ENCODE peak calls at places on chromosomes 13 and 19, in ten cellular contexts. Y, S, X, R, J, B, O, C, E and F are unnamed samples.

GRCh38 chr13:26719356-26719945 is 41.1 kb downstream of the GPR12 start:
- DNase-seq in S (no peak), O (no peak), R (no peak), C (no peak), B (no peak), E (peak; percentile 74), J (no peak), Y (no peak), X (no peak), F (no peak)

GRCh38 chr13:74904547-74904946 is 577.4 kb downstream of the TBC1D4 start:
- DNase-seq in B (no peak), X (no peak), C (no peak), E (no peak), O (no peak), S (no peak), J (no peak), R (no peak), Y (no peak), F (no peak)

GRCh38 chr13:86585826-86586225 is 786.6 kb upstream of the SLITRK6 start:
- DNase-seq in X (no peak), S (no peak), R (no peak), C (no peak), B (no peak), Y (no peak), E (no peak), J (no peak), O (peak; percentile 22), F (peak; percentile 69)

GRCh38 chr13:49292742-49293498 is 45.2 kb downstream of the CDADC1 start:
- DNase-seq in E (peak; percentile 52), B (no peak), R (no peak), Y (no peak), J (no peak), X (no peak), O (peak; percentile 81), C (no peak), S (no peak), F (peak; percentile 95)

GRCh38 chr19:41133260-41133659 is 19.0 kb downstream of the CYP2F1 start:
- DNase-seq in B (no peak), O (no peak), J (no peak), R (no peak), E (no peak), C (no peak), Y (no peak), S (no peak), X (no peak), F (peak; percentile 35)

GRCh38 chr13:87696458-87696857 is 25.3 kb downstream of the SLITRK5 start:
- DNase-seq in O (no peak), J (no peak), B (no peak), R (no peak), S (no peak), Y (no peak), C (no peak), E (no peak), X (no peak), F (no peak)

GRCh38 chr19:32676186-32676894 is 692 bp downstream of the RGS9BP start:
- DNase-seq in J (no peak), R (peak; percentile 23), O (peak; percentile 22), B (peak; percentile 28), E (no peak), C (peak; percentile 40), S (no peak), Y (peak; percentile 61), X (peak; percentile 35), F (peak; percentile 33)

GRCh38 chr13:39586956-39587605 is 15.9 kb downstream of the LHFPL6 start:
- DNase-seq in O (no peak), R (no peak), S (peak; percentile 80), X (no peak), C (no peak), Y (no peak), B (no peak), E (no peak), J (no peak), F (no peak)

GRCh38 chr19:14556662-14557188 is 15.1 kb downstream of the NDUFB7 start:
- DNase-seq in O (peak; percentile 83), E (no peak), S (peak; percentile 79), B (peak; percentile 78), X (peak; percentile 59), Y (peak; percentile 93), R (peak; percentile 59), C (peak; percentile 94), J (peak; percentile 51), F (peak; percentile 92)

GRCh38 chr13:32150794-32151193 is 119.2 kb downstream of the FRY start:
- DNase-seq in R (peak; percentile 89), O (peak; percentile 82), X (no peak), C (no peak), Y (no peak), S (no peak), J (no peak), E (no peak), B (no peak), F (peak; percentile 90)

GRCh38 chr13:30720470-30720869 is 14.9 kb upstream of the ALOX5AP start:
- DNase-seq in S (peak; percentile 63), X (no peak), R (no peak), C (peak; percentile 60), J (no peak), O (peak; percentile 36), Y (no peak), B (no peak), E (no peak), F (no peak)

GRCh38 chr13:26628706-26629105 is 71.2 kb downstream of the WASF3 start:
- DNase-seq in C (no peak), B (no peak), S (peak; percentile 33), O (peak; percentile 53), R (no peak), Y (peak; percentile 26), X (no peak), J (no peak), E (no peak), F (no peak)

GRCh38 chr19:42105358-42105757 is 26.9 kb downstream of the POU2F2 start:
- DNase-seq in X (no peak), Y (no peak), J (no peak), R (no peak), B (no peak), O (no peak), S (no peak), E (no peak), C (no peak), F (no peak)

GRCh38 chr19:40523322-40524047 is 53.2 kb upstream of the SHKBP1 start:
- DNase-seq in X (peak; percentile 36), E (peak; percentile 53), R (peak; percentile 25), B (peak; percentile 25), S (peak; percentile 92), O (peak; percentile 59), J (no peak), Y (peak; percentile 88), C (peak; percentile 75), F (peak; percentile 62)

GRCh38 chr19:9962623-9963290 is 26.4 kb upstream of the OLFM2 start:
- DNase-seq in R (no peak), X (no peak), C (no peak), B (no peak), Y (peak; percentile 47), O (no peak), J (no peak), S (no peak), E (no peak), F (no peak)

GRCh38 chr13:110116072-110116487 is 190.9 kb downstream of the COL4A1 start:
- DNase-seq in S (peak; percentile 51), E (no peak), B (peak; percentile 42), J (no peak), Y (peak; percentile 93), C (peak; percentile 72), X (peak; percentile 20), O (peak; percentile 76), R (peak; percentile 40), F (no peak)

GRCh38 chr13:62537593-62537992 is 1121.9 kb upstream of the PCDH20 start:
- DNase-seq in E (no peak), C (no peak), O (no peak), S (no peak), J (no peak), Y (no peak), B (no peak), R (no peak), X (no peak), F (no peak)

GRCh38 chr13:99314640-99315176 is 7.5 kb upstream of the GPR183 start:
- DNase-seq in C (no peak), O (peak; percentile 84), E (peak; percentile 22), B (peak; percentile 57), X (peak; percentile 86), Y (no peak), R (no peak), S (no peak), J (no peak), F (no peak)

GRCh38 chr13:94780421-94780820 is 68.1 kb upstream of the SOX21 start:
- DNase-seq in X (no peak), B (no peak), C (no peak), S (no peak), J (no peak), E (no peak), O (no peak), Y (no peak), R (no peak), F (no peak)

GRCh38 chr13:27857271-27857670 is 62.5 kb upstream of the PDX1 start:
- DNase-seq in O (no peak), E (peak; percentile 86), C (no peak), J (no peak), Y (no peak), R (no peak), B (no peak), X (no peak), S (no peak), F (no peak)